ENCODE peak calls at places on chromosomes 13 and 19, in nine cellular contexts. P is GM18507; K is osteocyte; L is thoracic aorta; B is effector CD4-positive, alpha-beta T cell; R is T follicular helper cell; Q is hypothalamus; G is globus pallidus; I is stimulated activated CD8-positive, alpha-beta memory T cell treated with anti-CD3 and anti-CD28 coated beads, Interleukin-4, amount 100 ng/mL, for 4 hours. C is an unnamed sample.

GRCh38 chr19:47479701-47480503 is 4.1 kb downstream of the KPTN start:
- DNase-seq in P (no peak), K (no peak), L (no peak), B (no peak), R (no peak), Q (no peak), G (no peak), I (no peak), C (no peak)

GRCh38 chr13:26390203-26390602 is 136.3 kb downstream of the CDK8 start:
- DNase-seq in P (no peak), K (no peak), L (no peak), B (no peak), R (no peak), Q (no peak), G (no peak), I (no peak), C (no peak)

GRCh38 chr13:41457589-41458186 is 338 bp downstream of the RGCC start:
- DNase-seq in P (no peak), K (no peak), L (no peak), B (peak), R (no peak), Q (no peak), G (no peak), I (no peak), C (peak)

GRCh38 chr13:80740076-80740475 is 399.1 kb upstream of the SPRY2 start:
- DNase-seq in P (no peak), K (no peak), L (no peak), B (no peak), R (no peak), Q (no peak), G (no peak), I (no peak), C (no peak)

GRCh38 chr19:1768248-1768647 is 14.9 kb downstream of the ONECUT3 start:
- DNase-seq in P (no peak), K (no peak), L (no peak), B (no peak), R (no peak), Q (no peak), G (no peak), I (no peak), C (no peak)

GRCh38 chr19:10339380-10339960 is at the start of gene ICAM3:
- DNase-seq in P (no peak), K (no peak), L (no peak), B (peak), R (peak), Q (no peak), G (no peak), I (no peak), C (peak)

GRCh38 chr13:103386341-103386740 is 320.1 kb upstream of the SLC10A2 start:
- DNase-seq in P (no peak), K (no peak), L (no peak), B (no peak), R (no peak), Q (no peak), G (no peak), I (no peak), C (no peak)

GRCh38 chr19:55802281-55802680 is 29.5 kb downstream of the NLRP11 start:
- DNase-seq in P (no peak), K (no peak), L (no peak), B (no peak), R (no peak), Q (no peak), G (no peak), I (no peak), C (no peak)

GRCh38 chr19:7540761-7541480 is 5.4 kb downstream of the PNPLA6 start:
- DNase-seq in P (no peak), K (peak), L (no peak), B (no peak), R (no peak), Q (no peak), G (no peak), I (no peak), C (no peak)

GRCh38 chr19:16022681-16023557 is 53.4 kb upstream of the TPM4 start:
- DNase-seq in P (no peak), K (no peak), L (no peak), B (no peak), R (no peak), Q (no peak), G (no peak), I (no peak), C (no peak)

GRCh38 chr19:49514151-49514550 is 1.7 kb downstream of the FCGRT start:
- DNase-seq in P (no peak), K (no peak), L (no peak), B (no peak), R (no peak), Q (no peak), G (no peak), I (no peak), C (no peak)

GRCh38 chr19:38062959-38063786 is 156.2 kb downstream of the SIPA1L3 start:
- DNase-seq in P (no peak), K (no peak), L (no peak), B (no peak), R (no peak), Q (no peak), G (no peak), I (no peak), C (no peak)

C was measured in T-helper 9 cell.